ENCODE peak calls at places on chromosomes 2 and 18, in eight cellular contexts. J, U, O, I, X, C, K and G are unnamed samples.

GRCh38 chr2:120431386-120432292 is 85.7 kb downstream of the INHBB start:
- DNase-seq in C (no peak), J (no peak), O (no peak), X (no peak), I (no peak), K (no peak), U (no peak), G (no peak)

GRCh38 chr2:20599861-20600461 is 50.9 kb downstream of the HS1BP3 start:
- DNase-seq in C (no peak), I (no peak), J (no peak), U (peak; percentile 64), K (peak; percentile 6), O (peak; percentile 24), X (no peak), G (peak; percentile 45)

GRCh38 chr18:38526922-38527321 is 961.3 kb upstream of the CELF4 start:
- DNase-seq in U (no peak), J (no peak), I (no peak), X (no peak), C (no peak), K (no peak), O (no peak), G (no peak)

GRCh38 chr2:237921967-237922492 is 44.8 kb upstream of the UBE2F start:
- DNase-seq in X (no peak), O (no peak), K (no peak), U (no peak), I (no peak), C (no peak), J (no peak), G (no peak)

GRCh38 chr2:101752708-101753107 is 55.2 kb downstream of the MAP4K4 start:
- DNase-seq in J (no peak), K (peak; percentile 13), C (no peak), I (no peak), U (no peak), O (peak; percentile 40), X (no peak), G (peak; percentile 46)

GRCh38 chr2:61887684-61888303 is 662 bp downstream of the CCT4 start:
- DNase-seq in K (no peak), C (peak; percentile 41), O (no peak), U (no peak), I (no peak), J (no peak), X (no peak), G (peak; percentile 52)

GRCh38 chr2:27182346-27182745 is 29.5 kb upstream of the ATRAID start:
- DNase-seq in J (no peak), I (no peak), X (no peak), C (no peak), U (no peak), K (no peak), O (no peak), G (no peak)

GRCh38 chr2:64661770-64662169 is 8.1 kb upstream of the SERTAD2 start:
- DNase-seq in C (no peak), I (no peak), O (no peak), X (no peak), J (no peak), K (no peak), U (no peak), G (peak; percentile 14)

GRCh38 chr2:190882831-190883582 is 2.4 kb downstream of the GLS start:
- DNase-seq in C (no peak), U (no peak), X (no peak), K (no peak), J (no peak), I (no peak), O (no peak), G (peak; percentile 45)

GRCh38 chr2:190880374-190881073 is at the start of gene GLS:
- DNase-seq in C (peak; percentile 97), I (peak; percentile 86), O (peak; percentile 97), K (peak; percentile 98), J (peak; percentile 95), X (peak; percentile 89), U (peak; percentile 99), G (peak; percentile 98)

GRCh38 chr2:190881074-190881479 is 456 bp downstream of the GLS start:
- DNase-seq in I (no peak), C (no peak), K (no peak), O (no peak), X (no peak), U (no peak), J (no peak), G (no peak)

GRCh38 chr2:190882327-190882766 is 1.7 kb downstream of the GLS start:
- DNase-seq in O (no peak), J (no peak), X (no peak), U (no peak), K (no peak), C (no peak), I (peak; percentile 51), G (peak; percentile 83)

DNA sequence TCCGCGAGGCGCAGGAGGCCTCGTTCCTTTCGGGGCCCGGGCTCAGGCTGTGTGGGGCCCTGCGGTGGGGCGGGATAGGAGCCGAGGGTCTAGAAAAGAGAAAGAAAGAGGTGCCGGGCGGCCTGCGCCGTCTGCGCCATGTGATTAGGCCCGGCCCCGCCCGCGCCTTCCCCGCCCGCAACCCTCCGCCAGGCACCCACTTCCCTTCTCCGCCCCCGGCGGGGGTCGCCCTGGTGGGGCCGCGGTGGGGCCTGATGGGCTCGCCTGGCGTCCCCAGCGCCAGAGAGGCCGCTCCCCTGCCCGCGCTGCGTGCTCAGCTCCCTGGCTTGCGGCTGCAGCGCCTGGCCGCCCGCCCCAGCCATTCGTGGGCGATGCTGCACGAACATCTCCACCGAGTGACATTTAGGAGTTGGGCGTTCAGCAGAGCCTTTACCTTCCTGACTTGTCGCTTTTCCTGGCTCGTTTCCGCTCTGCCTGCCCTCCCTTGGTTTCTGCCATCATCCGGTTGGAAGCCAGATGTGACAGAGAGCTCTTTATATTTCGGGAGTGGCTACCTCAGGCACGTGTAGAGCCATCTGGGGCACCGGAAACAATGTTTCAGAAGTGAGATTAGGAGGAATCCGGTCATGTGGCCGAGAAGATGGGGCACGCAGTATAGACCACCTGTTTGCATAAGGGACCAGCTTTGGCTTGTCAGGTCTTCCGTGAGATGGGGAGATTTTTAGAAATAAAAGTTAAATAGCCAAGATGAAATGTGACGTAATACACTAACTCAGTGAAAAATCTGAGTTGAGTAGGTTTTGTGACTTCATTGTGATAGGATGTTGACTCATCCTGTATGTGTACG is 1.1 kb downstream of the GLS start:
- DNase-seq in U (peak; percentile 86), O (peak; percentile 59), K (peak; percentile 77), J (peak; percentile 73), C (peak; percentile 90), I (peak; percentile 80), X (peak; percentile 26), G (peak; percentile 84)
- TF ChIP-seq POLR2A in U (no peak), O (no peak), K (peak; percentile 73), J (peak; percentile 69), C (peak; percentile 78), I (peak; percentile 92), X (peak; percentile 81), G (peak; percentile 19)

GRCh38 chr2:43634604-43635306 is 2.3 kb upstream of the PLEKHH2 start:
- DNase-seq in O (no peak), X (no peak), K (no peak), C (peak; percentile 94), U (no peak), J (no peak), I (no peak), G (peak; percentile 16)
- TF ChIP-seq POLR2AphosphoS5 in O (no peak), X (no peak), K (no peak), C (no peak), U (no peak), J (no peak), I (no peak), G (no peak)

DNA sequence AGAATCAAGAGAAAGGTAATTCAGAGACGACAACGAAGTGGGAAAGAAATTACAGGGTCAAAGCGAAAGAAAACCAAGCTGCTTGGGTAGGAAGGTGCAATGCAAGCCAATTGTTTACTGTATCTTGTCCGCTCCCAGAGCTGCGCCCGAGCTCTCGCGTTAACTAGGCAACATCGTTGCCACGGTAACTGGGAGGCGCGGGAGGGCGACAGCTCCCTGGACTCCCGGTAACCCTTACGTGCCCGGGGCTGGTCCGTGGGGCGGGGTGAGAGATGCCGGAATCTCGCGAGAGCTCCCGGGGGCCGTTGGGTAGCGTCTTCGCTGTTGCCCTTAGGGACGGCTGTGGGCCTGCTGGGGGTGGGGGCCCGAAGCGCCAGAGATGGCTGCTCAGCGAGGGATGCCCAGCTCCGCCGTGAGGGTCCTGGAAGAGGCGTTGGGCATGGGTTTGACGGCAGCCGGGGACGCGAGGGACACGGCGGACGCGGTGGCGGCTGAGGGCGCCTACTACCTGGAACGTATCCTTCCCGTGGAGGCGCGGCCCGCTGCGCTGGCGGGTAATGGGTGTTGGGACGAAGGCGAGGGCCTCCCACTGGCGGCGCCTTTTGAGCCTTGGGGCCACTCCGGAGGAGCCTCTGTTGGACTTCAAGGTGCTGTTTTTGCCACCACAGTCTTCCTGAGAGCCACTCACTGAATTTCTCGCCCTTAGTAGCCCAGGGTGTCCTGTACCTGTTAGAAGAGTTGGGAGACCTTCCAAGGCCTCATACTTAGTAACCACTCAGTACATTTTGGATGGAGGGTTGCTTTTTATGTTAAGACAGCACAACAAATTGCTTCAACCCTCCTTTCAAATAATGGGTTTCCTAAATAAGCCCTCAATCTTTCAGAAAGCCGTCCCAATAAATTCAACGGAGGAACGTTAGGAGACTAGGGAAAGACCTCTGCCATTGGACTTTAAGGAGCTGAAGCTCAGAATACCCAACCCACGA is at the start of gene SPAG16:
- DNase-seq in C (peak; percentile 99), J (no peak), X (peak; percentile 84), K (peak; percentile 97), O (peak; percentile 93), I (peak; percentile 92), U (peak; percentile 96), G (peak; percentile 96)
- TF ChIP-seq POLR2A in C (peak; percentile 89), J (no peak), X (peak; percentile 57), K (peak; percentile 56), O (no peak), I (peak; percentile 83), U (no peak), G (peak; percentile 78)

GRCh38 chr2:1738646-1739302 is 5.5 kb downstream of the PXDN start:
- DNase-seq in J (no peak), X (no peak), O (no peak), I (no peak), C (no peak), U (peak; percentile 76), K (no peak), G (no peak)

GRCh38 chr2:1739322-1739957 is 4.9 kb downstream of the PXDN start:
- DNase-seq in U (no peak), K (no peak), C (no peak), X (no peak), J (no peak), O (no peak), I (no peak), G (peak; percentile 71)

GRCh38 chr2:1740714-1741584 is 3.4 kb downstream of the PXDN start:
- DNase-seq in C (no peak), I (no peak), U (no peak), X (no peak), K (no peak), J (no peak), O (no peak), G (no peak)

GRCh38 chr2:1741851-1742250 is 2.5 kb downstream of the PXDN start:
- DNase-seq in K (no peak), I (no peak), U (no peak), X (no peak), J (no peak), C (no peak), O (no peak), G (no peak)

DNA sequence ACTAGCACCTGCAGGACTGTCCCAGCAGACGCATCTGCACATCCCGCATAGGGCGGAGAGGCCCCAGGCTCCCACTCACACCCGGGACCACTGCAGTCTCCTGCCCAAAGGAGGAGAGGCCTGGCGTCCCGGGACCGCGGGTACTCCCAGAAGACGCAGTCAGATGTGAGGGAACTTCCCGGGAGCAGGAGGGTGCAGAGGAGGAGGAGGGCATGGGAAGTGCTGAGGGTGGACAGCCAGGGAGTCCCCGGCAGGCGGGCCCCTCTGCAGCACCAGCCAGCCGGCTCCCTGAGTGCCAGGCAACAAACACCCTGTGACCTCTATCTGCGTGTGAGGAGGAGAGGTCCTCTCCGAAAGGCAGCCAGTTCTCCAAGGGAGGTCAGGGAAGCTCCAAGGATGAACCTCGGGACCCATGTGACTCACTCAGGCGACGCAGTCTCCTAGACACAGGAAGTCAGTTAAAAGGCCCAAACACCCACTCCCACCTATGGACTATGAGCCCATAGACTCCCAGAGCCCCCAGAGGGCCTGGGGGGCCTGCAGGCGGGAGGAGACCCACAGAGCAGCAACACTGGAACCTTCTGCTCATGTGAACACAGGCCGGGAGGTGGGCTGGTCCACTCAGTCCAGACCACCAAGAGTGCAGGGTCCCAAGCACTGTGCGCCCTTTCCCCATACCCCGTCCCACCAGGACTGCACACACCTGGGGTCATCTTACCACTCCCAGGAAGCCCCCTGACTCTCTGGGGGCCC is 4.2 kb downstream of the PXDN start:
- DNase-seq in X (no peak), I (no peak), K (no peak), O (no peak), C (no peak), U (peak; percentile 74), J (no peak), G (no peak)
- TF ChIP-seq POLR2AphosphoS5 in X (no peak), I (no peak), K (no peak), O (no peak), C (no peak), U (no peak), J (no peak), G (no peak)